ENCODE peak calls at places on chromosomes 6 and 20, in six cellular contexts. L, C, M, J, F and A are unnamed samples.

GRCh38 chr6:49847014-49847413 is 19.3 kb downstream of the CRISP1 start:
- DNase-seq in M (no peak), J (no peak), L (no peak), F (no peak), C (no peak), A (no peak)

GRCh38 chr20:47281376-47281775 is 75.1 kb downstream of the ZMYND8 start:
- DNase-seq in L (no peak), J (no peak), C (peak; percentile 59), M (no peak), F (no peak), A (no peak)

GRCh38 chr6:138337076-138337475 is 40.6 kb upstream of the SMIM28 start:
- DNase-seq in C (no peak), L (no peak), F (no peak), M (no peak), J (no peak), A (no peak)

GRCh38 chr20:54208492-54209044 is 681 bp downstream of the PFDN4 start:
- DNase-seq in C (no peak), M (no peak), L (no peak), J (no peak), F (peak; percentile 46), A (peak; percentile 52)

GRCh38 chr20:57524511-57525176 is at the start of gene CTCFL:
- DNase-seq in F (no peak), J (no peak), C (no peak), M (no peak), L (no peak), A (no peak)

GRCh38 chr6:152380351-152380767 is 256.8 kb downstream of the SYNE1 start:
- DNase-seq in C (no peak), L (no peak), J (no peak), M (no peak), F (peak; percentile 71), A (peak; percentile 91)

GRCh38 chr6:159494633-159495023 is 198.4 kb downstream of the SOD2 start:
- DNase-seq in J (no peak), M (no peak), F (no peak), L (no peak), C (no peak), A (no peak)

GRCh38 chr6:17276766-17277165 is 4.4 kb upstream of the RBM24 start:
- DNase-seq in J (no peak), C (no peak), F (no peak), M (no peak), L (no peak), A (peak; percentile 38)

GRCh38 chr20:44496976-44497375 is 21.3 kb downstream of the TTPAL start:
- DNase-seq in C (no peak), L (peak; percentile 82), J (no peak), F (peak; percentile 98), M (no peak), A (peak; percentile 73)

GRCh38 chr6:56155634-56156141 is 91.7 kb downstream of the COL21A1 start:
- DNase-seq in M (no peak), F (no peak), J (no peak), L (no peak), C (no peak), A (peak; percentile 37)

GRCh38 chr6:30171677-30172471 is 8.5 kb downstream of the TRIM15 start:
- DNase-seq in F (no peak), M (no peak), L (no peak), J (no peak), C (no peak), A (peak; percentile 30)

GRCh38 chr6:128039542-128039941 is 138.7 kb upstream of the THEMIS start:
- DNase-seq in F (no peak), M (no peak), C (no peak), J (no peak), L (no peak), A (peak; percentile 20)

GRCh38 chr6:373773-374724 is 17.5 kb upstream of the IRF4 start:
- DNase-seq in F (peak; percentile 40), M (no peak), L (no peak), J (no peak), C (no peak), A (no peak)

GRCh38 chr6:47083586-47084047 is 41.5 kb upstream of the ADGRF1 start:
- DNase-seq in C (no peak), F (peak; percentile 61), M (no peak), J (peak; percentile 94), L (no peak), A (peak; percentile 97)

GRCh38 chr20:59472059-59472458 is 132.3 kb upstream of the PHACTR3 start:
- DNase-seq in L (no peak), J (peak; percentile 34), F (no peak), C (no peak), M (no peak), A (no peak)

GRCh38 chr20:49832632-49833327 is 20.2 kb downstream of the SLC9A8 start:
- DNase-seq in M (no peak), C (no peak), L (no peak), J (no peak), F (peak; percentile 79), A (peak; percentile 55)

GRCh38 chr6:158008894-158009891 is 27.5 kb downstream of the SYNJ2 start:
- DNase-seq in M (no peak), C (peak; percentile 88), L (no peak), J (peak; percentile 82), F (no peak), A (peak; percentile 89)

GRCh38 chr6:21115111-21115510 is 478.4 kb upstream of the SOX4 start:
- DNase-seq in C (no peak), M (no peak), J (no peak), L (no peak), F (no peak), A (no peak)

GRCh38 chr6:44115866-44116265 is 11.4 kb downstream of the MRPL14 start:
- DNase-seq in M (no peak), C (no peak), F (peak; percentile 89), L (no peak), J (no peak), A (no peak)

GRCh38 chr6:46010771-46011170 is 4.9 kb downstream of the CLIC5 start:
- DNase-seq in M (no peak), L (no peak), J (no peak), C (no peak), F (no peak), A (no peak)

GRCh38 chr20:840858-841567 is 7.5 kb downstream of the FAM110A start:
- DNase-seq in J (peak; percentile 81), F (no peak), M (peak; percentile 31), C (no peak), L (no peak), A (no peak)